ENCODE peak calls at places on chromosome 12, in five cellular contexts. V is Peyer's patch, D is adrenal gland, X is esophagus squamous epithelium, T is K562. B is an unnamed sample.

GRCh38 chr12:28424965-28425364 is 234.7 kb downstream of the CCDC91 start:
- DNase-seq in T (no peak), V (no peak), D (no peak), X (no peak), B (no peak)

GRCh38 chr12:94689002-94689645 is 38.8 kb upstream of the TMCC3 start:
- DNase-seq in V (no peak), T (no peak), X (no peak), D (no peak), B (no peak)

GRCh38 chr12:121570467-121571283 is 10.1 kb downstream of the KDM2B start:
- DNase-seq in T (no peak), D (no peak), V (no peak), X (no peak), B (no peak)

GRCh38 chr12:75571204-75571603 is 59.8 kb upstream of the KRR1 start:
- DNase-seq in T (no peak), V (no peak), X (no peak), D (no peak), B (no peak)

GRCh38 chr12:83065562-83065961 is 378.9 kb downstream of the TMTC2 start:
- DNase-seq in V (no peak), T (no peak), D (no peak), X (no peak), B (no peak)

GRCh38 chr12:60201891-60202290 is 606.1 kb downstream of the SLC16A7 start:
- DNase-seq in T (no peak), X (no peak), D (no peak), V (no peak), B (no peak)

GRCh38 chr12:48712209-48712608 is 4.3 kb downstream of the CCNT1 start:
- DNase-seq in V (no peak), X (no peak), T (no peak), D (no peak), B (no peak)

GRCh38 chr12:57627504-57628279 is 5.3 kb downstream of the B4GALNT1 start:
- DNase-seq in D (no peak), T (no peak), V (peak), X (no peak), B (peak)

GRCh38 chr12:53046655-53047220 is 3.1 kb upstream of the TNS2 start:
- DNase-seq in V (peak), X (no peak), T (no peak), D (peak), B (peak)
- TF ChIP-seq POLR2A in V (peak), X (no peak), T (peak), D (peak), B (peak)

GRCh38 chr12:51379571-51379970 is 11.6 kb downstream of the GALNT6 start:
- DNase-seq in D (no peak), T (no peak), X (no peak), V (no peak), B (no peak)
- H3K4me3 ChIP-seq in D (no peak), T (no peak), X (no peak), V (no peak), B (no peak)

GRCh38 chr12:9947674-9948073 is 15.5 kb upstream of the CLEC2A start:
- DNase-seq in T (no peak), X (no peak), D (no peak), V (no peak), B (no peak)

GRCh38 chr12:9951026-9951652 is 19.0 kb upstream of the CLEC2A start:
- DNase-seq in D (no peak), V (peak), T (no peak), X (no peak), B (no peak)

GRCh38 chr12:9944404-9944803 is 12.2 kb upstream of the CLEC2A start:
- DNase-seq in V (no peak), D (no peak), X (no peak), T (no peak), B (no peak)

GRCh38 chr12:9943244-9943643 is 11.1 kb upstream of the CLEC2A start:
- DNase-seq in X (no peak), D (no peak), T (no peak), V (peak), B (no peak)

GRCh38 chr12:9948606-9949286 is 16.6 kb upstream of the CLEC2A start:
- DNase-seq in D (no peak), X (no peak), V (no peak), T (no peak), B (no peak)
- TF ChIP-seq POLR2A in D (no peak), X (no peak), V (no peak), T (no peak), B (no peak)

DNA sequence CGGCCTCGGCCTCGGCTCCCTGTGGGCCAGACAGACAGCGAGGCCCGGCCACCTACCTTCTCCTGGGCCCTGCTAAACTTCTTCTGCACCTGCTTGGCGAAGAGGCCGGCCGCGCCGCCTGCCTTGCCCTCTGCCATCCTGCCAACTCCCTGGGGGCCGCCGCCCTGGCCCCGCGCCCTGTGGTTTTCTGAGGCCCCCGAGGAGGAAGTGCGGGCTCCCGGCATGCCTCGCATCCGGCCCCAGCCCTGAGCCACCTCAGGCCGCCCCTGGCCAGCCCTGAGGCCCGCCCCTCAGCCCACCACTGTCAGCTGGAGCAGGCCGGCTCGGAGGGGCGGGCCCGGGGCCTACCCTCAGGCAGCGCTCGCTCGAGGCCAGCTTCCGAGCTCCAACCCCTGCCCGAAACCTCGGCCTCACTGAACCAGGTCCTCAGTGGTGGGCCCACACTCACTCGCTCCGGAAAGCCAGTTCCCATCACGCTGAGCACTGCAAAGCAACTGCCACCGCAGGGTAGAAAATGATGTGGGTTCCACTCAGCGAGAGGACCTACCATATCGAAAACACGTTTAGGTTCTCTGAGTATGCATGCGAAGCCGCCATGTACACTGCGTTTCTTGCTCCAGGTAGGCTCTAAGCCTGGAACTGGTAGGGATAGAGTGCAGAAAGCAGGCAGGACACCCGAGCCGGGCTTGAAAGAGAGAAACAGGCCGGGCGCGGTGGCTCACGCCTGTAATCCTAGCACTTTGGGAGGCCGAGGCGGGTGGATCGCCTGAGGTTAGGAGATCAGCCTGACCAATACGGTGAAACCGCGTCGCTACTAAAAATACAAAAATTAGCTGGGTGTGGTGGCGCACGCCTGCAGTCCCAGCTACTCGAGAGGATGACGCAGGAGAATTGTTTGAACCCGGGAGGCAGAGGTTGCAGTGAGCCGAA is at the start of gene BIN2:
- DNase-seq in T (no peak), X (no peak), V (peak), D (no peak), B (no peak)
- H3K4me3 ChIP-seq in T (no peak), X (peak), V (peak), D (no peak), B (peak)

DNA sequence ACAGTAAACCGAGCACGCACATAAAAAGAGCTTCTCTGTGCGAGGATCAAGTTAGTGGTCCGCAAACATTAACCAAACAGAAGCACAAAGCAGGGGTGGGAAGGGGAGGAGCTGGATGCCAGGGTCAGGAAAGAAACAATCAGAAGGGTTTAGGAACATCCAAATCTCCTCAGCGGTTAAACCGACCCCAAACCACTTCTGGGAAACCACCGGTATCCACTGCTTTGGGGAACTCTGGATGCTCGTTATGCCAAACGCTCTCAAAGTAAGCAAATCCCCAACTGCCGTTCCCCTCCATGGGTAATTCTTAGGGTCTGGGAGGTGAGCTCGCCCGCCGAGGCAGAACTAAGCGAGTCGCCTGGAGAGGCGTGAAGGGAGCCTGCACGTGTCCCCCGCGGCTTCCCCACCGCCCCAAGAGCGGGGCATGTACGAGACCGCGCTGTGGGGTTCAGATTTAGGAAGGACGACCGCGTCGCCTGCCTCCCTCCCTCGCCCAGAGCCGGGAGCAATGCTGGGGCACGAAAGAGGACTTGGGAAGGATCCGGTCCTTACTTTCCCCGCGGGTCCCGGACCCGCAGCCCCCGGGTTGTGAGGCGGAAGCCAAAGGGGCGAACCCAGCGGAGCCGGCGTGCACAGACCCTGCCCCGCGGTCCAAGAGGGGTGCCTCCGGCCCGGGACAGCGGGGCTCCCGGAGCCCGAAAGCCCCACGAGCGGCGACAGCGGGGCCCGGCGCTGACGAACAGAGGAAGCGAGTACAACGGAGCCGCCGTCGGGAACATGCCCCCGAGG is 710 bp downstream of the SBNO1 start:
- DNase-seq in X (no peak), V (no peak), T (peak), D (peak), B (peak)
- TF ChIP-seq POLR2A in X (no peak), V (no peak), T (peak), D (peak), B (no peak)

GRCh38 chr12:89464974-89465592 is 59.5 kb downstream of the GALNT4 start:
- DNase-seq in D (no peak), T (no peak), X (no peak), V (no peak), B (no peak)

GRCh38 chr12:89456565-89456964 is 68.0 kb downstream of the GALNT4 start:
- DNase-seq in D (no peak), X (no peak), T (no peak), V (no peak), B (no peak)

GRCh38 chr12:89461649-89462612 is 62.7 kb downstream of the GALNT4 start:
- DNase-seq in D (no peak), V (no peak), T (peak), X (no peak), B (no peak)

DNA sequence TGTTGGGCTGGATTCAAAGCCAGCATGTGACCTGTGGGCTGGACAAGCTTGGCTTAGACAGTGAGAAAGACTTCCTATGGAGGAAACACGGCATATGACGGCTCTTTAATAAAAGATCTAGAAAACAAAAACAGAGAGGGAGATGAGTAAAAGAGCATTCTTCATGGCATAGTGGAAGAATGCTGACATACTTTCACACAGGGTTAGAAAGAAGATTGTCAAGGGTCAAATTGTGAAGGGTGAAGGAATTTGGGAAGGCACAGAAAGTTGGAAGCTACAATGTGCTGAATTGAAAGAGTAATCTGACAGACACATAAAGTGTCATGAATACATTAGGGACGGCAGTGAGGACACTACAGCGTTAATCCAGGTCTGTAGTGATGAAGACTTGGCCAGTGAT is 63.4 kb downstream of the GALNT4 start:
- DNase-seq in X (no peak), D (no peak), V (no peak), T (no peak), B (no peak)
- H3K4me3 ChIP-seq in X (no peak), D (no peak), V (no peak), T (no peak), B (no peak)

B was measured in sigmoid colon.